ENCODE peak calls at places on chromosomes 3 and 15, in five cellular contexts. F is heart left ventricle, Y is NCI-H1105, B is kidney glomerular epithelial cell, W is HS-5. N is an unnamed sample.

GRCh38 chr15:77160562-77161481 is 89.9 kb upstream of the TSPAN3 start:
- DNase-seq in F (no peak), Y (no peak), B (no peak), W (no peak), N (no peak)

GRCh38 chr15:29924750-29925149 is 102.5 kb upstream of the TJP1 start:
- DNase-seq in F (peak), Y (no peak), B (peak), W (peak), N (no peak)

GRCh38 chr15:92277776-92278175 is 115.9 kb upstream of the ST8SIA2 start:
- DNase-seq in F (no peak), Y (no peak), B (no peak), W (no peak), N (peak)

GRCh38 chr15:47552978-47553608 is 164.2 kb upstream of the SEMA6D start:
- DNase-seq in F (no peak), Y (no peak), B (no peak), W (no peak), N (no peak)

GRCh38 chr3:9976736-9977709 is 9.6 kb downstream of the EMC3 start:
- DNase-seq in F (peak), Y (no peak), B (peak), W (peak), N (peak)

GRCh38 chr3:134428396-134428795 is 54.1 kb upstream of the AMOTL2 start:
- DNase-seq in F (no peak), Y (no peak), B (no peak), W (no peak), N (no peak)

GRCh38 chr15:28929200-28929599 is 43.4 kb downstream of the APBA2 start:
- DNase-seq in F (no peak), Y (no peak), B (no peak), W (no peak), N (no peak)

GRCh38 chr3:57815034-57815433 is 58.9 kb downstream of the SLMAP start:
- DNase-seq in F (no peak), Y (no peak), B (no peak), W (no peak), N (no peak)

GRCh38 chr3:56826831-56827722 is 25.3 kb upstream of the ARHGEF3 start:
- DNase-seq in F (no peak), Y (no peak), B (no peak), W (no peak), N (no peak)

GRCh38 chr3:119463171-119464169 is at the start of gene TMEM39A:
- DNase-seq in F (peak), Y (peak), B (peak), W (peak), N (peak)

GRCh38 chr3:50913279-50913678 is 238.6 kb downstream of the DOCK3 start:
- DNase-seq in F (peak), Y (peak), B (no peak), W (no peak), N (no peak)

GRCh38 chr15:91346259-91346658 is 246.2 kb downstream of the SV2B start:
- DNase-seq in F (no peak), Y (no peak), B (no peak), W (no peak), N (no peak)

N was measured in midbrain.